ENCODE peak calls at places on chromosomes 2 and 18, in five cellular contexts. Y is NCI-H748 treated with DMSO at 0.1 percent for 48 hours, X is aorta, W is iris pigment epithelial cell, T is osteocyte. Q is an unnamed sample.

GRCh38 chr2:12684471-12684936 is 32.2 kb upstream of the TRIB2 start:
- DNase-seq in Y (no peak), X (no peak), W (peak; percentile 67), T (no peak), Q (peak; percentile 3)

GRCh38 chr2:190805843-190806242 is 74.8 kb upstream of the GLS start:
- DNase-seq in Y (no peak), X (no peak), W (no peak), T (no peak), Q (no peak)

GRCh38 chr18:36066731-36067117 is 635 bp downstream of the RPRD1A start:
- DNase-seq in Y (peak; percentile 37), X (no peak), W (peak; percentile 4), T (no peak), Q (no peak)

GRCh38 chr2:43269706-43270105 is 43.3 kb upstream of the ZFP36L2 start:
- DNase-seq in Y (no peak), X (no peak), W (peak; percentile 94), T (no peak), Q (no peak)

GRCh38 chr2:169415233-169415748 is 53.0 kb upstream of the LRP2 start:
- DNase-seq in Y (no peak), X (no peak), W (no peak), T (no peak), Q (peak; percentile 57)

GRCh38 chr18:45320724-45321123 is 294.6 kb upstream of the SLC14A2 start:
- DNase-seq in Y (no peak), X (no peak), W (peak; percentile 16), T (no peak), Q (no peak)

GRCh38 chr2:183081908-183082307 is 3.4 kb downstream of the DUSP19 start:
- DNase-seq in Y (no peak), X (no peak), W (no peak), T (no peak), Q (no peak)

GRCh38 chr2:236626391-236627150 is 56.9 kb downstream of the ACKR3 start:
- DNase-seq in Y (no peak), X (peak; percentile 64), W (no peak), T (no peak), Q (no peak)

GRCh38 chr18:28193177-28193778 is 16.3 kb upstream of the CDH2 start:
- DNase-seq in Y (no peak), X (no peak), W (no peak), T (no peak), Q (no peak)

GRCh38 chr2:174263989-174264388 is 15.7 kb upstream of the OLA1 start:
- DNase-seq in Y (no peak), X (no peak), W (peak; percentile 95), T (no peak), Q (no peak)

GRCh38 chr2:73998451-73998850 is 13.7 kb downstream of the TET3 start:
- DNase-seq in Y (no peak), X (no peak), W (no peak), T (no peak), Q (no peak)

GRCh38 chr2:149098722-149099121 is 60.2 kb downstream of the LYPD6B start:
- DNase-seq in Y (no peak), X (no peak), W (peak; percentile 51), T (no peak), Q (no peak)

GRCh38 chr2:238173692-238174091 is 14.9 kb downstream of the ERFE start:
- DNase-seq in Y (no peak), X (no peak), W (no peak), T (no peak), Q (no peak)